ENCODE peak calls at places on chromosomes 5 and 9, in six cellular contexts. P is left ventricle myocardium inferior, O is AG04449, V is nephron progenitor cell, Y is PC-9, H is bronchial epithelial cell. F is an unnamed sample.

GRCh38 chr5:54852007-54852406 is 133.4 kb downstream of the ESM1 start:
- DNase-seq in P (no peak), O (no peak), V (no peak), Y (no peak), H (no peak), F (no peak)

GRCh38 chr5:151115272-151115905 is 34.6 kb upstream of the TNIP1 start:
- DNase-seq in P (peak; percentile 79), O (no peak), V (peak; percentile 84), Y (peak; percentile 50), H (peak; percentile 50), F (peak; percentile 69)

GRCh38 chr5:42021119-42021518 is 96.0 kb downstream of the FBXO4 start:
- DNase-seq in P (no peak), O (no peak), V (no peak), Y (no peak), H (peak; percentile 48), F (no peak)

GRCh38 chr9:107487521-107488399 is 1.8 kb downstream of the KLF4 start:
- DNase-seq in P (peak; percentile 45), O (no peak), V (peak; percentile 77), Y (peak; percentile 77), H (no peak), F (peak; percentile 40)

GRCh38 chr5:113029614-113030013 is 53.0 kb downstream of the DCP2 start:
- DNase-seq in P (no peak), O (no peak), V (no peak), Y (no peak), H (no peak), F (no peak)

GRCh38 chr9:129486496-129487306 is 134.2 kb downstream of the C9orf50 start:
- DNase-seq in P (peak; percentile 86), O (no peak), V (no peak), Y (peak; percentile 61), H (no peak), F (no peak)

GRCh38 chr9:92759990-92760893 is 4.4 kb downstream of the BICD2 start:
- DNase-seq in P (peak; percentile 80), O (no peak), V (no peak), Y (no peak), H (no peak), F (no peak)

GRCh38 chr5:114434396-114435219 is 72.7 kb downstream of the KCNN2 start:
- DNase-seq in P (no peak), O (no peak), V (no peak), Y (no peak), H (peak; percentile 27), F (no peak)

GRCh38 chr5:36378551-36378950 is 76.8 kb upstream of the RANBP3L start:
- DNase-seq in P (no peak), O (no peak), V (no peak), Y (no peak), H (peak; percentile 76), F (no peak)

GRCh38 chr5:73674669-73675004 is 48.6 kb downstream of the ARHGEF28 start:
- DNase-seq in P (no peak), O (no peak), V (no peak), Y (no peak), H (peak; percentile 44), F (no peak)

GRCh38 chr9:22030101-22030598 is 21.0 kb upstream of the CDKN2B start:
- DNase-seq in P (no peak), O (no peak), V (no peak), Y (peak; percentile 81), H (peak; percentile 93), F (no peak)
- TF ChIP-seq CTCF in P (no peak), O (no peak), V (no peak), Y (no peak), H (no peak), F (no peak)

GRCh38 chr5:157311595-157311994 is 45.7 kb downstream of the CYFIP2 start:
- DNase-seq in P (no peak), O (no peak), V (no peak), Y (no peak), H (no peak), F (no peak)

GRCh38 chr5:157309796-157310195 is 43.9 kb downstream of the CYFIP2 start:
- DNase-seq in P (no peak), O (no peak), V (no peak), Y (no peak), H (no peak), F (no peak)

GRCh38 chr5:157306092-157306491 is 40.2 kb downstream of the CYFIP2 start:
- DNase-seq in P (no peak), O (no peak), V (no peak), Y (no peak), H (no peak), F (no peak)

GRCh38 chr5:157306690-157307089 is 40.8 kb downstream of the CYFIP2 start:
- DNase-seq in P (no peak), O (no peak), V (no peak), Y (no peak), H (no peak), F (no peak)

GRCh38 chr5:157308826-157309465 is 43.0 kb downstream of the CYFIP2 start:
- DNase-seq in P (no peak), O (peak; percentile 28), V (no peak), Y (no peak), H (no peak), F (no peak)
- TF ChIP-seq CTCF in P (peak; percentile 43), O (peak; percentile 12), V (no peak), Y (peak; percentile 23), H (peak; percentile 14), F (no peak)

DNA sequence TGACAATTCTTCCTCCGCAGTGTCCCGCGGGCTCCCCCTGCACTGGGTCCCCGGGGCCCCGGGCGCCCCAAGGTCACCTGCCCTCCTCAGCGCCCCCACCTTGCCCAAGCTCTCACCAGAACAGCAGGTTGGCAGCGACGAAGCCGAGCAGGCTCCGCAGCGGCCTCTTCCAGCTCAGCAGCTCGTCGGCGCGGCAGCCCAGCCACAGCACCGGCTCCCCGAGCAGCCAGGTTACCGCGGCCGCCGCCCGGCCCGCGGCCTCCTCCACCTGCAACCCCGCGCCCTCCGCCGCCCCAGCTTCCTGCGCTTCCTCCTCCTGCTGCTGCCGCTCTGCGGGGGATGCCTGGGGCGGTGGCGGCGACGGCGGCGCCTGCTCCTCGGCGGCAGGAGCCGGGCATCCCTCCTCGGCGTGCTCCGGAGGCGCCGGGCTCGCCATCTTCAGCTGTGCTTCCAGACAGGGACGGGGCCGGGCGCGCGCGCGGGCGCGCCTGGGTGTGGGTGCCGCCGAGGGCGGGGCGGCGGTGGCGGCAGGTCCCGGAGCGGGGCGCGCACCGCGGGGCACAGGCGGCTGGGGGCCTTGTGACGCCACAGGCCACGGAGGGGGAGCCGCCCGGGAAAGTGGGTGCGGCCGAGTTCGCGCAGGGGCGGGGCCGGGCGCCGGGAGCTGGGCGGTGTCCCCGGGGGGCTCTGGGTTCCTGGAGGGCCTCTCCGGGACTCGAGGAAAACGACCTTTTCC is at the start of gene RETREG1:
- DNase-seq in P (peak; percentile 68), O (no peak), V (peak; percentile 80), Y (no peak), H (peak; percentile 4), F (peak; percentile 51)
- TF ChIP-seq CTCF in P (peak; percentile 2), O (no peak), V (no peak), Y (no peak), H (no peak), F (no peak)

GRCh38 chr5:148457183-148457620 is 73.4 kb downstream of the FBXO38 start:
- DNase-seq in P (no peak), O (no peak), V (no peak), Y (no peak), H (peak; percentile 38), F (no peak)
- TF ChIP-seq CTCF in P (peak; percentile 49), O (no peak), V (peak; percentile 33), Y (peak; percentile 46), H (peak; percentile 50), F (peak; percentile 36)

GRCh38 chr9:33172256-33172678 is 5.1 kb upstream of the B4GALT1 start:
- DNase-seq in P (no peak), O (no peak), V (no peak), Y (peak; percentile 79), H (peak; percentile 75), F (no peak)

GRCh38 chr9:33167949-33168535 is 906 bp upstream of the B4GALT1 start:
- DNase-seq in P (no peak), O (no peak), V (no peak), Y (no peak), H (no peak), F (no peak)

GRCh38 chr9:33168941-33169544 is 1.9 kb upstream of the B4GALT1 start:
- DNase-seq in P (no peak), O (no peak), V (no peak), Y (no peak), H (no peak), F (no peak)

GRCh38 chr9:33172735-33173238 is 5.7 kb upstream of the B4GALT1 start:
- DNase-seq in P (no peak), O (no peak), V (no peak), Y (no peak), H (no peak), F (no peak)

GRCh38 chr9:33170464-33171156 is 3.5 kb upstream of the B4GALT1 start:
- DNase-seq in P (peak; percentile 68), O (no peak), V (no peak), Y (no peak), H (no peak), F (no peak)
- TF ChIP-seq CTCF in P (peak; percentile 64), O (peak; percentile 44), V (no peak), Y (peak; percentile 37), H (peak; percentile 61), F (peak; percentile 40)

F was measured in GM10248.